ENCODE peak calls at places on chromosome 16, in six cellular contexts. U is GM12878, Q is NB4, Z is AG04450, Y is tibial artery, O is astrocyte of the spinal cord. L is an unnamed sample.
A peak's percentile ranks its signal among the peaks of the same experiment; 100 is the strongest.

GRCh38 chr16:89491974-89492687 is 1.8 kb upstream of the ANKRD11 start:
- DNase-seq in O (no peak), Q (no peak), Y (no peak), Z (no peak), U (no peak), L (no peak)

GRCh38 chr16:31874354-31875111 is 926 bp downstream of the ZNF267 start:
- DNase-seq in Y (no peak), Z (no peak), O (peak; percentile 28), Q (peak; percentile 83), U (peak; percentile 82), L (no peak)

GRCh38 chr16:59090501-59090900 is 356.4 kb upstream of the GOT2 start:
- DNase-seq in Y (no peak), U (no peak), O (no peak), Z (no peak), Q (no peak), L (no peak)

GRCh38 chr16:71974068-71974818 is 26.0 kb downstream of the PKD1L3 start:
- DNase-seq in O (no peak), Q (no peak), Z (no peak), Y (no peak), U (no peak), L (no peak)

GRCh38 chr16:10039220-10040096 is 142.8 kb downstream of the GRIN2A start:
- DNase-seq in Y (no peak), Z (no peak), Q (peak; percentile 14), O (peak; percentile 23), U (no peak), L (no peak)

GRCh38 chr16:27514806-27515205 is 34.9 kb downstream of the GTF3C1 start:
- DNase-seq in Z (peak; percentile 16), U (no peak), Y (no peak), O (no peak), Q (no peak), L (no peak)

GRCh38 chr16:78437352-78437968 is 338.0 kb downstream of the WWOX start:
- DNase-seq in Q (peak; percentile 45), O (peak; percentile 9), Z (no peak), U (no peak), Y (no peak), L (no peak)

GRCh38 chr16:69444873-69445517 is 20.6 kb downstream of the CYB5B start:
- DNase-seq in Y (no peak), Q (peak; percentile 18), Z (no peak), O (peak; percentile 64), U (no peak), L (no peak)

GRCh38 chr16:4381072-4381934 is 9.7 kb downstream of the VASN start:
- DNase-seq in U (no peak), Y (peak; percentile 90), Q (no peak), Z (no peak), O (no peak), L (no peak)

GRCh38 chr16:1497014-1497598 is 3.9 kb downstream of the TELO2 start:
- DNase-seq in U (no peak), Z (no peak), Q (no peak), O (no peak), Y (no peak), L (no peak)

GRCh38 chr16:89307421-89307805 is 89.9 kb downstream of the ZNF778 start:
- DNase-seq in O (no peak), U (no peak), Y (no peak), Q (no peak), Z (no peak), L (no peak)

GRCh38 chr16:71311553-71312158 is 22.5 kb upstream of the CMTR2 start:
- DNase-seq in O (peak; percentile 1), Q (peak; percentile 51), U (no peak), Y (no peak), Z (no peak), L (no peak)

GRCh38 chr16:79589495-79590134 is 10.9 kb downstream of the MAF start:
- DNase-seq in U (no peak), Q (no peak), O (no peak), Z (no peak), Y (no peak), L (no peak)

GRCh38 chr16:53457670-53458069 is 23.4 kb downstream of the RBL2 start:
- DNase-seq in Q (peak; percentile 46), Y (no peak), Z (no peak), O (peak; percentile 15), U (peak; percentile 92), L (no peak)

GRCh38 chr16:72371307-72372081 is 199.5 kb upstream of the PMFBP1 start:
- DNase-seq in O (peak; percentile 53), Y (no peak), Z (no peak), Q (no peak), U (no peak), L (peak; percentile 19)

GRCh38 chr16:70634861-70635260 is 11.5 kb upstream of the IL34 start:
- DNase-seq in U (no peak), Q (no peak), Y (no peak), Z (no peak), O (no peak), L (peak; percentile 7)

GRCh38 chr16:84890427-84890826 is 70.6 kb downstream of the CRISPLD2 start:
- DNase-seq in Z (no peak), O (no peak), U (no peak), Q (no peak), Y (no peak), L (no peak)

GRCh38 chr16:84892097-84892496 is 72.3 kb downstream of the CRISPLD2 start:
- DNase-seq in Q (no peak), Y (no peak), U (no peak), O (no peak), Z (no peak), L (no peak)

GRCh38 chr16:84889066-84889465 is 69.3 kb downstream of the CRISPLD2 start:
- DNase-seq in Y (no peak), O (no peak), Q (no peak), U (no peak), Z (no peak), L (no peak)

GRCh38 chr16:84893467-84893848 is 73.7 kb downstream of the CRISPLD2 start:
- DNase-seq in O (no peak), Z (no peak), U (no peak), Q (no peak), Y (no peak), L (no peak)

DNA sequence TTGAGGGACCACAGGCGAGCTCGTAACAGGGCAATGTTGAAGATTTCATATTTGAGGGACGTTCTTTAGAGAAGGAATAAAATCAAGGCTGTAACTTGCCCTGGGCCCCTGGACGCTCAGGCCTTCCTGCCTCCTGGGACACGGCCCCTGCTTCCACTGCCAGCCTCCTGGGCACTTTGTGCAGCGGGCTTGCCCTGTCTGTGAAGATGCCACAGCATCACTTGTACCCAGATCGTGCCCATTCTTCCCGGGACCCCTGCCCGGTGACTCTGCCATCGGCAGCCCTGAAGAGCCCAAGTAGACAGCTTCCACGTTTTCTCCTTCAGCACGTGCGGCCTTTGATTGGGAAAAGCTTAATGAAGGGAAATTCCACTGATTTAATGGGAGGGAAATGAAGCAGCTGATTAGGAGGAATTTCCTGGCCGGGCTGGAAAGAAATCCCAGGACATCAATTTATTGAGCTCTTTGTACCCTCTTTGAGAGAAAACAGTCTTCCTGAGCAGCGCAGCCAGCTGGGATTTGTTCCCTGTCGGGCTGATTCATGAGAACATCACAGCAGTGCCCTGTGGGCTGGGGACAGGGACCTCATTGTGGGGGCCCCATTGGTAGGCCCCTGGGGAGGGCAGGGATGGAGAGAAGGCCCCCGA is 71.5 kb downstream of the CRISPLD2 start:
- DNase-seq in Q (no peak), O (no peak), Y (no peak), U (no peak), Z (no peak), L (no peak)
- H3K4me3 ChIP-seq in Q (no peak overlapping the region), O (no peak overlapping the region), Y (no peak overlapping the region), U (no peak overlapping the region), Z (no peak overlapping the region), L (no peak overlapping the region)

DNA sequence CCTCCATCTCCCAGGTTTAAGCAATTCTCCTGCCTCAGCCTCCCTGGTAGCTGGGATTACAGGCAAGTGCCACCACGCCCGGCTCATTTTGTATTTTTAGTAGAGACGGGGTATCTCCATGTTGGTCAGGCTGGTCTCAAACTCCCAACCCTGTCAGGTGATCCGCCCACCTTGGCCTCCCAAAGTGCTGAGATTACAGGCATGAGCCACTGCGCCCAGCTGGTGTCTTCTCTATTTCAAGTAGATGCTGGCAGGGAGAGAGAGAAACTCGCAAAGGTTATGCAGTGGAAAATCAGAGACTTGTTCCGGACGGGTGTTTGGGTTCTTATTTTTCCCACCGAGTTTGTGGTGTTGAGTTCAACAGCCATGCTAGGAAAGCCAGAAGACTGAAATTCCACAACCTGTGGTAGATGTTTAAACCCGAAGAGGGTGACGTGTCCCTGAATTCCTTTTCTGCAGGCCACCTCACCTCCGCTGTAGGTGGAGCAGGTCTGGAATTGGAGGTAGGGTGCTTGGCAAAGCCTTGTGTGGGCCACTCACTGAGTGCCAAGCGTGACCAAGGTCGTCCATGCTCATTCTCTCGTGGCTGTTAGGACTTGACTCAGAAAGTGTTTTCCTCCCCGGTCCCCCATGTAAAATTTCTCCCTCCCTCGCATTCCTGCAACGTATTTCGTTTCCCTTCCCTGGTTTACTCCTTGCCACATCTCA is 7.3 kb upstream of the ZDHHC7 start:
- DNase-seq in Z (no peak), Q (no peak), O (no peak), U (no peak), Y (no peak), L (no peak)
- H3K4me3 ChIP-seq in Z (no peak overlapping the region), Q (no peak overlapping the region), O (no peak overlapping the region), U (no peak overlapping the region), Y (no peak overlapping the region), L (no peak overlapping the region)

GRCh38 chr16:11682655-11683096 is 14.4 kb downstream of the SNN start:
- DNase-seq in O (peak; percentile 92), U (no peak), Q (peak; percentile 26), Y (no peak), Z (peak; percentile 83), L (peak; percentile 71)

GRCh38 chr16:11683140-11683539 is 14.9 kb downstream of the SNN start:
- DNase-seq in Z (no peak), U (no peak), Q (no peak), O (no peak), Y (no peak), L (no peak)

GRCh38 chr16:11686713-11687112 is 18.5 kb downstream of the SNN start:
- DNase-seq in Z (no peak), O (no peak), Q (no peak), U (no peak), Y (no peak), L (no peak)

GRCh38 chr16:11685844-11686618 is 17.8 kb downstream of the SNN start:
- DNase-seq in Y (no peak), U (no peak), O (no peak), Z (no peak), Q (no peak), L (no peak)

GRCh38 chr16:11684231-11685025 is 16.2 kb downstream of the SNN start:
- DNase-seq in Q (no peak), Z (no peak), O (no peak), Y (no peak), U (no peak), L (no peak)
- H3K4me3 ChIP-seq in Q (no peak overlapping the region), Z (no peak overlapping the region), O (no peak overlapping the region), Y (no peak overlapping the region), U (no peak overlapping the region), L (no peak overlapping the region)

GRCh38 chr16:67530013-67530939 is 1.6 kb downstream of the RIPOR1 start:
- DNase-seq in O (peak; percentile 82), U (no peak), Q (peak; percentile 48), Y (peak; percentile 94), Z (no peak), L (peak; percentile 22)

GRCh38 chr16:67529639-67530012 is 997 bp downstream of the RIPOR1 start:
- DNase-seq in Y (no peak), U (no peak), O (no peak), Z (no peak), Q (no peak), L (no peak)

GRCh38 chr16:67528870-67529638 is 425 bp downstream of the RIPOR1 start:
- DNase-seq in O (no peak), Q (peak; percentile 70), U (no peak), Z (no peak), Y (no peak), L (no peak)

GRCh38 chr16:67533024-67533560 is 4.5 kb downstream of the RIPOR1 start:
- DNase-seq in Z (no peak), Y (no peak), O (no peak), Q (no peak), U (no peak), L (no peak)

GRCh38 chr16:67531247-67531646 is 2.6 kb downstream of the RIPOR1 start:
- DNase-seq in Z (no peak), O (no peak), Q (peak; percentile 61), Y (no peak), U (no peak), L (no peak)
- H3K4me3 ChIP-seq in Z (no peak overlapping the region), O (no peak overlapping the region), Q (no peak overlapping the region), Y (peak overlapping the region; percentile 85), U (peak overlapping the region; percentile 90), L (no peak overlapping the region)

L was measured in skeletal muscle cell.